ENCODE peak calls at places on chromosome 6, in nine cellular contexts. K is AG08395; L is RKO; T is activated CD4-positive, alpha-beta T cell treated with anti-CD3 and anti-CD28 coated beads, Interleukin-2, amount 50 U/mL, for 1 hour; X is PC-3; C is IMR-90; N is NCI-H1417; I is T-helper 9 cell; R is stimulated activated CD4-positive, alpha-beta T cell treated with anti-CD3 and anti-CD28 coated beads, Interleukin-4, amount 100 ng/mL, for 1 hour. O is an unnamed sample.

GRCh38 chr6:154758125-154758524 is 24.9 kb downstream of the SCAF8 start:
- DNase-seq in R (no peak), T (no peak), I (no peak), C (no peak), L (no peak), N (no peak), X (no peak), K (no peak), O (no peak)

GRCh38 chr6:111874030-111874425 is 776 bp upstream of the FYN start:
- DNase-seq in L (peak; percentile 30), K (no peak), T (peak; percentile 74), C (peak; percentile 20), N (peak; percentile 57), X (peak; percentile 34), I (peak; percentile 52), R (peak; percentile 66), O (peak; percentile 44)

GRCh38 chr6:15148356-15149058 is 97.4 kb upstream of the JARID2 start:
- DNase-seq in I (no peak), X (peak; percentile 72), N (no peak), L (no peak), K (peak; percentile 72), C (peak; percentile 90), R (no peak), T (no peak), O (no peak)

GRCh38 chr6:108395297-108395696 is 100.4 kb downstream of the AFG1L start:
- DNase-seq in N (no peak), K (no peak), R (no peak), T (no peak), C (no peak), X (peak; percentile 17), L (no peak), I (no peak), O (no peak)

GRCh38 chr6:168049681-168050224 is 29.3 kb downstream of the FRMD1 start:
- DNase-seq in N (no peak), I (no peak), K (no peak), C (no peak), R (no peak), T (no peak), L (no peak), X (no peak), O (no peak)

GRCh38 chr6:157652601-157653363 is 170.3 kb upstream of the SNX9 start:
- DNase-seq in I (no peak), N (no peak), X (no peak), K (no peak), C (no peak), R (no peak), L (no peak), T (no peak), O (no peak)

GRCh38 chr6:2535492-2535891 is 215.2 kb downstream of the MYLK4 start:
- DNase-seq in N (no peak), X (no peak), C (no peak), T (no peak), R (no peak), I (no peak), L (no peak), K (no peak), O (no peak)

GRCh38 chr6:154509421-154510143 is 903 bp downstream of the CNKSR3 start:
- DNase-seq in I (no peak), C (no peak), X (peak; percentile 21), L (peak; percentile 46), N (peak; percentile 81), R (peak; percentile 6), K (peak; percentile 47), T (no peak), O (no peak)

GRCh38 chr6:95071464-95071863 is 505.9 kb upstream of the MANEA start:
- DNase-seq in L (no peak), R (no peak), I (no peak), N (no peak), K (no peak), T (no peak), C (no peak), X (no peak), O (no peak)

GRCh38 chr6:33759887-33760629 is 13.4 kb upstream of the IP6K3 start:
- DNase-seq in N (no peak), T (no peak), R (no peak), X (no peak), I (no peak), L (no peak), K (no peak), C (no peak), O (no peak)

GRCh38 chr6:105537981-105538578 is 135.2 kb upstream of the PREP start:
- DNase-seq in R (no peak), I (no peak), N (no peak), X (no peak), L (no peak), K (no peak), C (peak; percentile 29), T (no peak), O (no peak)

GRCh38 chr6:101830501-101831031 is 437.1 kb downstream of the GRIK2 start:
- DNase-seq in N (no peak), K (peak; percentile 30), T (no peak), X (no peak), C (peak; percentile 24), I (no peak), R (no peak), L (no peak), O (no peak)

GRCh38 chr6:37695857-37696219 is 1.8 kb downstream of the MDGA1 start:
- DNase-seq in I (no peak), K (no peak), N (no peak), T (no peak), L (no peak), R (peak; percentile 10), C (peak; percentile 51), X (peak; percentile 12), O (no peak)

GRCh38 chr6:109447087-109447486 is 6.6 kb downstream of the SMPD2 start:
- DNase-seq in C (no peak), R (no peak), L (no peak), T (no peak), K (no peak), N (no peak), X (no peak), I (no peak), O (no peak)

GRCh38 chr6:131937219-131937618 is 14.0 kb downstream of the CCN2 start:
- DNase-seq in T (no peak), X (no peak), I (no peak), N (no peak), K (no peak), R (no peak), C (no peak), L (no peak), O (no peak)

GRCh38 chr6:145483191-145483996 is 251.9 kb downstream of the EPM2A start:
- DNase-seq in R (no peak), K (no peak), T (no peak), X (peak; percentile 87), C (peak; percentile 12), L (peak; percentile 29), I (no peak), N (no peak), O (no peak)

GRCh38 chr6:125057392-125058246 is 95.4 kb downstream of the RNF217 start:
- DNase-seq in X (no peak), I (no peak), N (no peak), T (no peak), K (no peak), R (no peak), L (no peak), C (no peak), O (no peak)

GRCh38 chr6:17103715-17104114 is 1.9 kb downstream of the STMND1 start:
- DNase-seq in C (no peak), L (no peak), K (no peak), N (no peak), R (no peak), T (no peak), X (peak; percentile 39), I (no peak), O (no peak)

GRCh38 chr6:12270551-12271228 is 19.5 kb upstream of the EDN1 start:
- DNase-seq in C (no peak), T (no peak), I (no peak), X (no peak), K (no peak), R (no peak), N (no peak), L (no peak), O (no peak)

GRCh38 chr6:137155830-137156229 is 17.6 kb downstream of the IL22RA2 start:
- DNase-seq in R (no peak), T (no peak), N (no peak), C (no peak), K (peak; percentile 22), I (no peak), L (no peak), X (peak; percentile 44), O (peak; percentile 32)

GRCh38 chr6:113445201-113445600 is 411.9 kb upstream of the MARCKS start:
- DNase-seq in L (no peak), K (no peak), X (no peak), C (no peak), T (no peak), I (no peak), R (no peak), N (no peak), O (no peak)

GRCh38 chr6:16712250-16712930 is 48.9 kb downstream of the ATXN1 start:
- DNase-seq in R (peak; percentile 36), I (no peak), K (no peak), N (no peak), X (no peak), L (no peak), T (no peak), C (no peak), O (no peak)

GRCh38 chr6:95293257-95293656 is 284.1 kb upstream of the MANEA start:
- DNase-seq in X (no peak), N (no peak), K (no peak), R (no peak), L (no peak), T (no peak), C (no peak), I (no peak), O (no peak)

GRCh38 chr6:170140129-170140528 is 150.7 kb downstream of the DLL1 start:
- DNase-seq in I (no peak), K (no peak), T (no peak), L (no peak), X (no peak), N (no peak), R (no peak), C (no peak), O (no peak)

GRCh38 chr6:119442776-119443184 is 93.2 kb upstream of the MAN1A1 start:
- DNase-seq in N (no peak), K (no peak), R (no peak), L (no peak), T (no peak), I (no peak), C (no peak), X (no peak), O (no peak)

GRCh38 chr6:142301421-142302391 is at the start of gene ADGRG6:
- DNase-seq in N (peak; percentile 75), C (peak; percentile 28), R (peak; percentile 50), X (peak; percentile 66), L (peak; percentile 80), T (peak; percentile 11), K (peak; percentile 19), I (no peak), O (peak; percentile 15)

GRCh38 chr6:63923139-63923739 is 287.6 kb downstream of the PHF3 start:
- DNase-seq in N (no peak), T (no peak), R (no peak), I (no peak), X (peak; percentile 55), L (peak; percentile 61), K (peak; percentile 38), C (peak; percentile 51), O (no peak)

GRCh38 chr6:145247677-145248419 is 487.5 kb downstream of the EPM2A start:
- DNase-seq in I (no peak), X (peak; percentile 87), N (no peak), C (peak; percentile 98), T (no peak), K (peak; percentile 63), R (no peak), L (peak; percentile 73), O (no peak)

GRCh38 chr6:116572162-116572561 is 858 bp downstream of the RWDD1 start:
- DNase-seq in C (peak; percentile 55), T (no peak), L (peak; percentile 69), I (no peak), N (no peak), X (no peak), K (peak; percentile 44), R (no peak), O (no peak)

GRCh38 chr6:161327360-161327953 is 53.6 kb upstream of the AGPAT4 start:
- DNase-seq in T (no peak), K (no peak), X (peak; percentile 16), R (no peak), I (no peak), C (no peak), L (peak; percentile 28), N (no peak), O (no peak)